ENCODE peak calls at places on chromosome 17, in six cellular contexts. One of them, this sample, is unnamed.

GRCh38 chr17:41689497-41690299 is 1.0 kb downstream of the EIF1 start:
- DNase-seq in breast epithelium: no peak
- DNase-seq in heart left ventricle: no peak
- DNase-seq in transverse colon: peak; percentile 34
- DNase-seq in prostate gland: peak; percentile 33
- DNase-seq in ovary: peak; percentile 44
- DNase-seq in this sample: no peak

GRCh38 chr17:46108120-46108519 is 85.1 kb downstream of the KANSL1 start:
- DNase-seq in heart left ventricle: no peak
- DNase-seq in transverse colon: no peak
- DNase-seq in breast epithelium: no peak
- DNase-seq in prostate gland: no peak
- DNase-seq in ovary: no peak
- DNase-seq in this sample: no peak

GRCh38 chr17:32461853-32462617 is 17.7 kb downstream of the PSMD11 start:
- DNase-seq in ovary: peak; percentile 61
- DNase-seq in prostate gland: no peak
- DNase-seq in transverse colon: peak; percentile 63
- DNase-seq in heart left ventricle: no peak
- DNase-seq in breast epithelium: no peak
- DNase-seq in this sample: no peak

GRCh38 chr17:30314474-30314873 is 19.4 kb downstream of the TMIGD1 start:
- DNase-seq in breast epithelium: no peak
- DNase-seq in prostate gland: no peak
- DNase-seq in heart left ventricle: no peak
- DNase-seq in transverse colon: no peak
- DNase-seq in ovary: no peak
- DNase-seq in this sample: no peak

GRCh38 chr17:75927286-75927922 is 13.4 kb downstream of the FBF1 start:
- DNase-seq in breast epithelium: no peak
- DNase-seq in heart left ventricle: no peak
- DNase-seq in prostate gland: peak; percentile 77
- DNase-seq in ovary: no peak
- DNase-seq in transverse colon: peak; percentile 27
- DNase-seq in this sample: peak; percentile 68

GRCh38 chr17:72715906-72716572 is 376.4 kb downstream of the SLC39A11 start:
- DNase-seq in breast epithelium: no peak
- DNase-seq in ovary: no peak
- DNase-seq in transverse colon: no peak
- DNase-seq in prostate gland: peak; percentile 71
- DNase-seq in heart left ventricle: no peak
- DNase-seq in this sample: no peak

GRCh38 chr17:29664743-29665479 is 42.2 kb upstream of the CORO6 start:
- DNase-seq in transverse colon: no peak
- DNase-seq in prostate gland: no peak
- DNase-seq in breast epithelium: no peak
- DNase-seq in ovary: no peak
- DNase-seq in heart left ventricle: no peak
- DNase-seq in this sample: no peak

GRCh38 chr17:1460233-1460632 is 4.2 kb upstream of the CRK start:
- DNase-seq in breast epithelium: peak; percentile 92
- DNase-seq in ovary: peak; percentile 48
- DNase-seq in transverse colon: peak; percentile 81
- DNase-seq in prostate gland: peak; percentile 73
- DNase-seq in heart left ventricle: peak; percentile 81
- DNase-seq in this sample: peak; percentile 91

GRCh38 chr17:81636505-81637288 is at the start of the genes NPLOC4 and TSPAN10:
- DNase-seq in heart left ventricle: peak; percentile 89
- DNase-seq in prostate gland: peak; percentile 66
- DNase-seq in breast epithelium: peak; percentile 86
- DNase-seq in transverse colon: peak; percentile 88
- DNase-seq in ovary: peak; percentile 87
- DNase-seq in this sample: peak; percentile 97

GRCh38 chr17:62898239-62898864 is 67.7 kb upstream of the TANC2 start:
- DNase-seq in ovary: no peak
- DNase-seq in prostate gland: no peak
- DNase-seq in breast epithelium: no peak
- DNase-seq in heart left ventricle: peak; percentile 51
- DNase-seq in transverse colon: no peak
- DNase-seq in this sample: no peak

GRCh38 chr17:8893059-8893458 is 25.6 kb upstream of the PIK3R6 start:
- DNase-seq in transverse colon: no peak
- DNase-seq in heart left ventricle: no peak
- DNase-seq in breast epithelium: no peak
- DNase-seq in ovary: no peak
- DNase-seq in prostate gland: no peak
- DNase-seq in this sample: no peak

GRCh38 chr17:76702941-76703637 is 7.7 kb downstream of the MXRA7 start:
- DNase-seq in ovary: no peak
- DNase-seq in heart left ventricle: no peak
- DNase-seq in transverse colon: no peak
- DNase-seq in prostate gland: no peak
- DNase-seq in breast epithelium: no peak
- DNase-seq in this sample: no peak

GRCh38 chr17:63998050-63998720 is at the start of gene PRR29:
- DNase-seq in ovary: peak; percentile 66
- DNase-seq in breast epithelium: peak; percentile 57
- DNase-seq in prostate gland: peak; percentile 33
- DNase-seq in transverse colon: peak; percentile 63
- DNase-seq in heart left ventricle: peak; percentile 77
- DNase-seq in this sample: peak; percentile 89

GRCh38 chr17:49969134-49969759 is at the start of gene DLX4:
- DNase-seq in heart left ventricle: no peak
- DNase-seq in transverse colon: no peak
- DNase-seq in breast epithelium: no peak
- DNase-seq in ovary: no peak
- DNase-seq in prostate gland: no peak
- DNase-seq in this sample: no peak

GRCh38 chr17:49968380-49969133 is 433 bp upstream of the DLX4 start:
- DNase-seq in heart left ventricle: peak; percentile 46
- DNase-seq in ovary: peak; percentile 51
- DNase-seq in breast epithelium: no peak
- DNase-seq in transverse colon: peak; percentile 63
- DNase-seq in prostate gland: peak; percentile 22
- DNase-seq in this sample: peak; percentile 59

GRCh38 chr17:49966767-49967166 is 2.2 kb upstream of the DLX4 start:
- DNase-seq in transverse colon: no peak
- DNase-seq in heart left ventricle: no peak
- DNase-seq in ovary: no peak
- DNase-seq in breast epithelium: no peak
- DNase-seq in prostate gland: no peak
- DNase-seq in this sample: no peak

GRCh38 chr17:49967205-49967604 is 1.8 kb upstream of the DLX4 start:
- DNase-seq in heart left ventricle: no peak
- DNase-seq in prostate gland: no peak
- DNase-seq in transverse colon: no peak
- DNase-seq in breast epithelium: no peak
- DNase-seq in ovary: no peak
- DNase-seq in this sample: no peak

GRCh38 chr17:49967621-49968379 is 1.2 kb upstream of the DLX4 start:
- DNase-seq in ovary: no peak
- DNase-seq in transverse colon: no peak
- DNase-seq in breast epithelium: no peak
- DNase-seq in heart left ventricle: no peak
- DNase-seq in prostate gland: no peak
- DNase-seq in this sample: no peak
- H3K4me3 ChIP-seq in ovary: no peak overlapping the region
- H3K4me3 ChIP-seq in transverse colon: peak overlapping the region; percentile 35
- H3K4me3 ChIP-seq in breast epithelium: peak overlapping the region; percentile 77
- H3K4me3 ChIP-seq in heart left ventricle: peak overlapping the region; percentile 41
- H3K4me3 ChIP-seq in prostate gland: no peak overlapping the region
- H3K4me3 ChIP-seq in this sample: peak overlapping the region; percentile 26

GRCh38 chr17:73956169-73956568 is 247.3 kb upstream of the RPL38 start:
- DNase-seq in ovary: no peak
- DNase-seq in heart left ventricle: no peak
- DNase-seq in breast epithelium: no peak
- DNase-seq in prostate gland: no peak
- DNase-seq in transverse colon: peak; percentile 18
- DNase-seq in this sample: no peak

GRCh38 chr17:73957564-73957963 is 245.9 kb upstream of the RPL38 start:
- DNase-seq in breast epithelium: no peak
- DNase-seq in transverse colon: peak; percentile 47
- DNase-seq in ovary: no peak
- DNase-seq in heart left ventricle: no peak
- DNase-seq in prostate gland: no peak
- DNase-seq in this sample: no peak

GRCh38 chr17:73958453-73958852 is 245.0 kb upstream of the RPL38 start:
- DNase-seq in heart left ventricle: no peak
- DNase-seq in transverse colon: no peak
- DNase-seq in breast epithelium: no peak
- DNase-seq in ovary: no peak
- DNase-seq in prostate gland: no peak
- DNase-seq in this sample: no peak

GRCh38 chr17:73955616-73956015 is 247.9 kb upstream of the RPL38 start:
- DNase-seq in breast epithelium: no peak
- DNase-seq in transverse colon: no peak
- DNase-seq in prostate gland: no peak
- DNase-seq in ovary: no peak
- DNase-seq in heart left ventricle: no peak
- DNase-seq in this sample: peak; percentile 52

DNA sequence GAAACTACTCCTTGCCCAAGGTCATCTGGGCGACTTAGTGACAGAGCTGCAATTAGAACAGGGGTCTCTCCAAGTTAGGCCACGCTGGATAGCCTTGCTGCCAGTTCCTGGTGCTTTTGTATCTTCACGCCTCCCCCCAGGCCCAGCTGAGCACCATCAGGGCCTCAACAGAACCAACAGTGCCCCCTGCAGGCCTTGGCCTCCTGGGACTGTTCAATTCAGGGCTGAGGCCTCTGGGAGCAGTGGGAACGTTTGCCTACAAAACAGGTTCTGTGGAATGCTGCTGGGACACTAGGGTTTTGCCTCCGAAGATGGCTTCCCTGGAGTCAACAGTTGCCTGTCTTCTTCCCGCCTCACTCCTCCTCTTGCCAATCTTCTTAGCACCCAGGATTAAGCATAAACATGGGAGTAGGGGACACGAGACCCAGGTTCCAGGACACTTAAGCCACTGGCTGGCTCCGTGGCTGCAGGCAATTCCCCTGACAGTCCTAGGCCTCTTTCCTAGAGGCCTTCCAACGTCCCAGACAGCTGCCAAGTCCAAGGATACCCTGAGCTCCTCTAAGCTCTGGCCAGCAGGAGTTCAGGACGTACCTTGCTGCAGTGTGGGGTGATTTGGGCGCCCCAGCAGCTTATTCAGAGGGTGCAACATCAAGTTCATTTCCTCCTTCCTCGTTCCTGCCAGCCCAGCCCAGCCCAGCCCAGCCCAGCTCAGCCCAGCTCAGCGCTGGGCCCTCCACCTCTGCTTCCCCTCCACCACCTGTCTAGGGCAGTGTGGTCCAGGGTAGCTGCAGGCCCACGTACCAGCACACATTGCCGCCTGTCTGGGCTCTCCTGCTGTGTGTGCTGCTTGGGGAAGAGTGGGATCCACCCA is 246.6 kb upstream of the RPL38 start:
- DNase-seq in transverse colon: peak; percentile 69
- DNase-seq in breast epithelium: no peak
- DNase-seq in prostate gland: no peak
- DNase-seq in ovary: no peak
- DNase-seq in heart left ventricle: no peak
- DNase-seq in this sample: peak; percentile 88
- TF ChIP-seq CTCF in transverse colon: peak; percentile 35
- TF ChIP-seq CTCF in breast epithelium: no peak
- TF ChIP-seq CTCF in prostate gland: peak; percentile 21
- TF ChIP-seq CTCF in ovary: no peak
- TF ChIP-seq CTCF in heart left ventricle: peak; percentile 33
- TF ChIP-seq CTCF in this sample: no peak

DNA sequence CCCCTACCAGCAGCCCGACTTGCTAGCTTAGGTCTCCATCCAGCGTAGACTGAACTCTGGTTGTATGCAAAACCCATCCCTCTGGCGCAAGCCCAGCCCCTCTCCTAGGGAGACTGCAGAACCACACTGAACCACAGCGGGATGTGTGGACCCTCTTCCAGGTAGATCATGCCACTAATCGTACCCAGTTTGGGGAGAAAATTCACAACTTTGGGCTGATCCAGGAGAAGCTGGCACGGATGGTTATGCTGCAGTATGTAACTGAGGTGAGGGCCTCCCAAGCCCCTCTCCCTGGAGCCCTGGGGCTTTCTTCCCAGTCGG is 3.2 kb downstream of the ACADVL start:
- DNase-seq in prostate gland: no peak
- DNase-seq in breast epithelium: no peak
- DNase-seq in ovary: no peak
- DNase-seq in transverse colon: no peak
- DNase-seq in heart left ventricle: no peak
- DNase-seq in this sample: no peak
- TF ChIP-seq POLR2A in prostate gland: no peak
- TF ChIP-seq POLR2A in breast epithelium: no peak
- TF ChIP-seq POLR2A in ovary: no peak
- TF ChIP-seq POLR2A in transverse colon: no peak
- TF ChIP-seq POLR2A in heart left ventricle: no peak
- TF ChIP-seq POLR2A in this sample: no peak

GRCh38 chr17:39455919-39456318 is 4.9 kb upstream of the MED1 start:
- DNase-seq in prostate gland: no peak
- DNase-seq in ovary: no peak
- DNase-seq in transverse colon: no peak
- DNase-seq in heart left ventricle: no peak
- DNase-seq in breast epithelium: no peak
- DNase-seq in this sample: no peak

GRCh38 chr17:39450847-39451581 is at the start of gene MED1:
- DNase-seq in transverse colon: peak; percentile 95
- DNase-seq in breast epithelium: peak; percentile 91
- DNase-seq in heart left ventricle: peak; percentile 94
- DNase-seq in ovary: peak; percentile 95
- DNase-seq in prostate gland: peak; percentile 93
- DNase-seq in this sample: peak; percentile 94

DNA sequence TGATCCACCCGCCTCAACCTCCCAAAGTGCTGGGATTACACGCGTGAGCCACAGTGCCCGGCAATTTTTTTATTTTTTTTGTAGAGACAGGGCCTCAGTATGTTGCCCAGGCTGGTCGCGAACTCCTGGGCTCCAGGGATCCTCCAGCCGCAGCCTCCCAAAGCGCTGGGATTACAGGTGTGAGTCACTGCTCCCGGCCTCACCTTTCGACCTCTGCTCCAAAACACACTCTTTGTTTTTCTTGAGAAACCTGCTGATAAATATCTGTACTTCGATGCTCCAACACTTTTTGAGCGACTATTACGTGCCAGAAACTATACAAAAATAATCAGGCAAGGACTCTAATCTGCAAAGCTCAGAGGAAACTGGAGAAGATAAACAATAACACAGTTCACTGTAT is 1.0 kb downstream of the MED1 start:
- DNase-seq in heart left ventricle: no peak
- DNase-seq in ovary: no peak
- DNase-seq in breast epithelium: no peak
- DNase-seq in prostate gland: no peak
- DNase-seq in transverse colon: no peak
- DNase-seq in this sample: no peak
- H3K4me3 ChIP-seq in heart left ventricle: peak overlapping the region; percentile 68
- H3K4me3 ChIP-seq in ovary: peak overlapping the region; percentile 90
- H3K4me3 ChIP-seq in breast epithelium: peak overlapping the region; percentile 80
- H3K4me3 ChIP-seq in prostate gland: peak overlapping the region; percentile 42
- H3K4me3 ChIP-seq in transverse colon: peak overlapping the region; percentile 97
- H3K4me3 ChIP-seq in this sample: no peak overlapping the region

This sample was measured in lower leg skin.